ENCODE peak calls at places on chromosomes 12 and 14, in five cellular contexts. D is posterior cingulate gyrus; V is WTC11; X is transverse colon; W is effector memory CD8-positive, alpha-beta T cell. Y is an unnamed sample.

GRCh38 chr12:25051583-25052190 is 102.8 kb upstream of the BCAT1 start:
- DNase-seq in D (no peak), V (no peak), X (peak; percentile 23), W (peak; percentile 56), Y (peak; percentile 31)

GRCh38 chr12:47249719-47250506 is 170.2 kb upstream of the AMIGO2 start:
- DNase-seq in V (no peak), D (no peak), X (no peak), W (no peak), Y (no peak)

GRCh38 chr14:92914087-92914656 is 8.8 kb upstream of the CHGA start:
- DNase-seq in W (no peak), V (peak; percentile 77), D (no peak), X (no peak), Y (peak; percentile 45)

GRCh38 chr14:31057701-31058364 is 31.7 kb upstream of the STRN3 start:
- DNase-seq in D (no peak), V (no peak), X (no peak), W (no peak), Y (no peak)

GRCh38 chr12:69969011-69969410 is 144.0 kb downstream of the MYRFL start:
- DNase-seq in D (no peak), W (no peak), V (no peak), X (no peak), Y (no peak)

GRCh38 chr12:90978117-90978770 is 23.3 kb upstream of the CCER1 start:
- DNase-seq in D (no peak), X (no peak), V (no peak), W (no peak), Y (no peak)

GRCh38 chr12:65125247-65125646 is 4.1 kb upstream of the WIF1 start:
- DNase-seq in W (no peak), D (no peak), X (no peak), V (no peak), Y (no peak)

GRCh38 chr12:126545411-126545810 is 1480.2 kb downstream of the AACS start:
- DNase-seq in D (no peak), X (no peak), W (no peak), V (no peak), Y (no peak)

GRCh38 chr12:20305470-20305869 is 62.9 kb upstream of the PDE3A start:
- DNase-seq in W (no peak), X (no peak), V (no peak), D (no peak), Y (no peak)

GRCh38 chr12:123126294-123127144 is 24.4 kb downstream of the PITPNM2 start:
- DNase-seq in X (no peak), W (no peak), D (no peak), V (no peak), Y (no peak)

GRCh38 chr14:69580009-69580577 is 5.4 kb upstream of the CCDC177 start:
- DNase-seq in W (no peak), V (peak; percentile 73), D (no peak), X (no peak), Y (no peak)

GRCh38 chr12:67624355-67624754 is 24.2 kb upstream of the DYRK2 start:
- DNase-seq in X (no peak), D (no peak), W (no peak), V (peak; percentile 13), Y (no peak)

GRCh38 chr14:67704484-67705089 is 2.9 kb downstream of the RDH12 start:
- DNase-seq in V (no peak), D (no peak), W (peak; percentile 40), X (no peak), Y (no peak)

GRCh38 chr14:102629700-102630365 is 37.4 kb downstream of the RCOR1 start:
- DNase-seq in X (no peak), D (no peak), V (no peak), W (no peak), Y (no peak)

GRCh38 chr12:112005419-112006395 is 7.3 kb downstream of the TMEM116 start:
- DNase-seq in V (peak; percentile 72), X (peak; percentile 67), W (no peak), D (no peak), Y (peak; percentile 63)

GRCh38 chr12:45973526-45973925 is 16.8 kb downstream of the SCAF11 start:
- DNase-seq in X (no peak), V (no peak), D (no peak), W (no peak), Y (no peak)

GRCh38 chr14:76773956-76774355 is 12.7 kb downstream of the VASH1 start:
- DNase-seq in W (no peak), V (no peak), D (no peak), X (no peak), Y (peak; percentile 7)

GRCh38 chr14:61562321-61563161 is 132.8 kb upstream of the HIF1A start:
- DNase-seq in W (peak; percentile 26), V (no peak), D (no peak), X (no peak), Y (no peak)

GRCh38 chr14:89600950-89601826 is 184.2 kb upstream of the FOXN3 start:
- DNase-seq in V (no peak), D (no peak), W (no peak), X (no peak), Y (no peak)

GRCh38 chr14:71013551-71014192 is 106.4 kb downstream of the PCNX1 start:
- DNase-seq in V (no peak), D (no peak), X (no peak), W (no peak), Y (no peak)

Y was measured in left colon.